ENCODE peak calls at places on chromosomes 7 and 10, in six cellular contexts. J is OCI-LY7, E is stomach, G is left ventricle myocardium inferior, M is mammary epithelial cell, X is right cardiac atrium. V is an unnamed sample. For H3K4me1 and H3K9me3, the result is how much of the 10 kb centered on the place peaks cover.

GRCh38 chr10:25877296-25877695 is 56.7 kb upstream of the MYO3A start:
- DNase-seq in J (no peak), E (no peak), G (no peak), M (no peak), X (no peak), V (no peak)

GRCh38 chr10:90064295-90064694 is 362.9 kb downstream of the KIF20B start:
- DNase-seq in J (no peak), E (no peak), G (no peak), M (no peak), X (no peak), V (no peak)

GRCh38 chr7:81190997-81191747 is 272.3 kb upstream of the SEMA3C start:
- DNase-seq in J (no peak), E (no peak), G (no peak), M (peak), X (no peak), V (no peak)

GRCh38 chr10:111360260-111360925 is 283.6 kb downstream of the ADRA2A start:
- DNase-seq in J (peak), E (peak), G (peak), M (peak), X (peak), V (peak)

GRCh38 chr10:85610381-85611092 is 756.1 kb downstream of the GRID1 start:
- DNase-seq in J (no peak), E (no peak), G (no peak), M (no peak), X (no peak), V (peak)

GRCh38 chr7:16915405-16915804 is 33.6 kb upstream of the AGR3 start:
- DNase-seq in J (no peak), E (no peak), G (no peak), M (peak), X (no peak), V (no peak)

GRCh38 chr10:116599991-116600390 is 9.2 kb downstream of the PNLIPRP1 start:
- DNase-seq in J (no peak), E (no peak), G (no peak), M (no peak), X (no peak), V (no peak)

GRCh38 chr7:158816995-158817394 is 12.3 kb downstream of the ESYT2 start:
- DNase-seq in J (no peak), E (peak), G (no peak), M (peak), X (no peak), V (peak)

GRCh38 chr7:107850671-107851070 is 40.3 kb upstream of the DLD start:
- DNase-seq in J (no peak), E (no peak), G (no peak), M (no peak), X (no peak), V (no peak)

GRCh38 chr10:123000155-123000554 is 8.4 kb downstream of the IKZF5 start:
- DNase-seq in J (no peak), E (no peak), G (no peak), M (no peak), X (no peak), V (no peak)

GRCh38 chr7:16695621-16696237 is 49.7 kb downstream of the BZW2 start:
- DNase-seq in J (peak), E (peak), G (no peak), M (peak), X (no peak), V (peak)

GRCh38 chr7:20892776-20893175 is 106.1 kb upstream of the SP8 start:
- DNase-seq in J (no peak), E (no peak), G (no peak), M (no peak), X (no peak), V (no peak)

GRCh38 chr7:71563276-71563675 is 431.3 kb downstream of the GALNT17 start:
- DNase-seq in J (no peak), E (no peak), G (no peak), M (no peak), X (no peak), V (no peak)

GRCh38 chr10:90447836-90448235 is 410.0 kb downstream of the HTR7 start:
- DNase-seq in J (no peak), E (no peak), G (no peak), M (no peak), X (no peak), V (no peak)

GRCh38 chr7:369476-369980 is 79.6 kb downstream of the FOXL3 start:
- DNase-seq in J (no peak), E (peak), G (peak), M (peak), X (peak), V (no peak)

GRCh38 chr7:106646256-106646655 is 14.7 kb downstream of the CCDC71L start:
- DNase-seq in J (no peak), E (no peak), G (no peak), M (peak), X (no peak), V (no peak)

GRCh38 chr10:131896403-131896802 is 4.4 kb upstream of the PPP2R2D start:
- DNase-seq in J (no peak), E (no peak), G (no peak), M (no peak), X (no peak), V (no peak)

GRCh38 chr10:28459453-28460144 is 73.3 kb upstream of the WAC start:
- DNase-seq in J (no peak), E (no peak), G (no peak), M (no peak), X (no peak), V (peak)

GRCh38 chr7:29494350-29494749 is 69.3 kb upstream of the PRR15 start:
- DNase-seq in J (no peak), E (no peak), G (no peak), M (no peak), X (no peak), V (no peak)

GRCh38 chr7:111384065-111384891 is 178.0 kb downstream of the IMMP2L start:
- DNase-seq in J (no peak), E (no peak), G (no peak), M (peak), X (no peak), V (no peak)

GRCh38 chr7:98199131-98199530 is 12.1 kb upstream of the BHLHA15 start:
- DNase-seq in J (peak), E (no peak), G (no peak), M (no peak), X (no peak), V (no peak)

GRCh38 chr7:11539853-11540252 is 292.1 kb downstream of the THSD7A start:
- DNase-seq in J (peak), E (no peak), G (no peak), M (no peak), X (no peak), V (no peak)

GRCh38 chr7:1225462-1226154 is 7.1 kb upstream of the UNCX start:
- DNase-seq in J (no peak), E (no peak), G (no peak), M (no peak), X (no peak), V (peak)

GRCh38 chr7:91630581-91631370 is 249.7 kb downstream of the MTERF1 start:
- DNase-seq in J (no peak), E (no peak), G (no peak), M (no peak), X (no peak), V (no peak)

GRCh38 chr10:26374426-26374825 is 63.7 kb upstream of the APBB1IP start:
- DNase-seq in J (no peak), E (no peak), G (no peak), M (no peak), X (no peak), V (no peak)

GRCh38 chr7:936131-937054 is 18.1 kb downstream of the ADAP1 start:
- DNase-seq in J (no peak), E (no peak), G (no peak), M (no peak), X (peak), V (no peak)

GRCh38 chr10:110641256-110641655 is 2.9 kb upstream of the RBM20 start:
- DNase-seq in J (peak), E (no peak), G (peak), M (peak), X (peak), V (peak)

GRCh38 chr10:73110345-73110849 is at the start of gene NUDT13:
- DNase-seq in J (no peak), E (peak), G (peak), M (peak), X (peak), V (peak)

GRCh38 chr10:28054211-28054888 is 55.5 kb upstream of the ODAD2 start:
- DNase-seq in J (no peak), E (no peak), G (no peak), M (peak), X (no peak), V (no peak)

GRCh38 chr7:81029523-81029922 is 110.7 kb upstream of the SEMA3C start:
- DNase-seq in J (no peak), E (no peak), G (no peak), M (no peak), X (no peak), V (no peak)

GRCh38 chr7:36441344-36442022 is 51.8 kb downstream of the ANLN start:
- DNase-seq in J (no peak), E (no peak), G (no peak), M (no peak), X (no peak), V (peak)

GRCh38 chr7:29343379-29343778 is 148.8 kb downstream of the CHN2 start:
- DNase-seq in J (no peak), E (no peak), G (no peak), M (no peak), X (no peak), V (peak)

GRCh38 chr10:96118604-96119450 is 11.3 kb upstream of the ZNF518A start:
- DNase-seq in J (no peak), E (no peak), G (no peak), M (no peak), X (no peak), V (no peak)

GRCh38 chr7:148670374-148670773 is 28.3 kb upstream of the CUL1 start:
- DNase-seq in J (no peak), E (no peak), G (no peak), M (no peak), X (no peak), V (no peak)

GRCh38 chr10:91549296-91549695 is 83.6 kb downstream of the PPP1R3C start:
- DNase-seq in J (no peak), E (no peak), G (no peak), M (peak), X (no peak), V (no peak)

GRCh38 chr10:27822286-27822685 is 76.7 kb upstream of the MKX start:
- DNase-seq in J (no peak), E (no peak), G (no peak), M (no peak), X (no peak), V (no peak)

GRCh38 chr7:18534481-18534880 is 38.9 kb downstream of the HDAC9 start:
- DNase-seq in J (no peak), E (no peak), G (no peak), M (peak), X (no peak), V (no peak)

GRCh38 chr7:18532813-18533212 is 37.3 kb downstream of the HDAC9 start:
- DNase-seq in J (no peak), E (no peak), G (no peak), M (no peak), X (no peak), V (no peak)

GRCh38 chr7:18531539-18531938 is 36.0 kb downstream of the HDAC9 start:
- DNase-seq in J (no peak), E (no peak), G (no peak), M (no peak), X (no peak), V (no peak)

GRCh38 chr7:18538554-18539250 is 43.2 kb downstream of the HDAC9 start:
- DNase-seq in J (no peak), E (no peak), G (no peak), M (no peak), X (no peak), V (no peak)

GRCh38 chr7:18535811-18536413 is 40.4 kb downstream of the HDAC9 start:
- DNase-seq in J (peak), E (no peak), G (no peak), M (no peak), X (no peak), V (no peak)
- H3K27ac ChIP-seq in J (peak), E (no peak), G (no peak), M (no peak), X (no peak), V (no peak)

GRCh38 chr7:83446126-83446675 is 202.7 kb downstream of the SEMA3E start:
- DNase-seq in J (no peak), E (no peak), G (no peak), M (no peak), X (no peak), V (no peak)

GRCh38 chr7:83439021-83439420 is 209.9 kb downstream of the SEMA3E start:
- DNase-seq in J (no peak), E (no peak), G (no peak), M (no peak), X (no peak), V (no peak)

GRCh38 chr7:83442911-83443310 is 206.0 kb downstream of the SEMA3E start:
- DNase-seq in J (no peak), E (no peak), G (no peak), M (no peak), X (no peak), V (no peak)
- H3K4me1 ChIP-seq in J (under half), E (under half), G (under half), M (under half), X (under half), V (under half)

GRCh38 chr10:87804939-87805569 is 13.0 kb downstream of the ATAD1 start:
- DNase-seq in J (no peak), E (no peak), G (no peak), M (no peak), X (no peak), V (no peak)
- H3K9me3 ChIP-seq in J (half or more), E (under half), G (under half), M (under half), X (under half), V (half or more)

GRCh38 chr7:151115836-151116418 is 29.7 kb downstream of the AGAP3 start:
- DNase-seq in J (no peak), E (peak), G (no peak), M (peak), X (no peak), V (no peak)
- H3K27ac ChIP-seq in J (no peak), E (no peak), G (no peak), M (peak), X (no peak), V (no peak)

V was measured in endodermal cell.